ENCODE peak calls at places on chromosomes 3 and 15, in five cellular contexts. Y is tibial artery, X is EL, R is kidney glomerular epithelial cell, K is fibroblast of gingiva. E is an unnamed sample.

GRCh38 chr15:69400850-69401249 is 13.3 kb upstream of the KIF23 start:
- DNase-seq in K (no peak), X (no peak), Y (no peak), R (no peak), E (no peak)

GRCh38 chr3:48372377-48372770 is 355 bp downstream of the FBXW12 start:
- DNase-seq in Y (no peak), K (no peak), X (no peak), R (no peak), E (no peak)

GRCh38 chr3:106814231-106814630 is 563.0 kb upstream of the CCDC54 start:
- DNase-seq in Y (no peak), X (peak), R (no peak), K (peak), E (no peak)

GRCh38 chr3:128621234-128621633 is 29.4 kb downstream of the RPN1 start:
- DNase-seq in X (no peak), R (no peak), Y (no peak), K (no peak), E (no peak)

GRCh38 chr15:85926834-85927233 is 132.1 kb upstream of the KLHL25 start:
- DNase-seq in R (no peak), X (no peak), K (no peak), Y (no peak), E (no peak)

GRCh38 chr15:26967719-26968269 is 3.2 kb upstream of the GABRG3 start:
- DNase-seq in X (no peak), K (no peak), R (no peak), Y (no peak), E (no peak)

GRCh38 chr3:124584552-124585391 is 145.5 kb upstream of the UMPS start:
- DNase-seq in Y (peak), K (no peak), X (peak), R (peak), E (peak)

GRCh38 chr3:171347017-171347979 is 112.9 kb downstream of the TNIK start:
- DNase-seq in R (peak), K (no peak), X (peak), Y (no peak), E (no peak)

GRCh38 chr3:54830658-54831057 is 97.2 kb downstream of the LRTM1 start:
- DNase-seq in Y (no peak), X (peak), R (peak), K (no peak), E (peak)

GRCh38 chr15:33964665-33965040 is 3.6 kb upstream of the CHRM5 start:
- DNase-seq in X (peak), Y (no peak), R (no peak), K (no peak), E (no peak)

GRCh38 chr3:133572158-133573053 is 1.1 kb upstream of the CDV3 start:
- DNase-seq in X (peak), R (no peak), Y (no peak), K (peak), E (peak)

GRCh38 chr3:117407317-117407716 is 697.7 kb downstream of the TUSC7 start:
- DNase-seq in K (no peak), Y (no peak), X (peak), R (no peak), E (peak)

GRCh38 chr15:66841953-66842681 is 140.1 kb downstream of the SMAD6 start:
- DNase-seq in K (peak), Y (peak), X (peak), R (peak), E (peak)

GRCh38 chr3:46576899-46577298 is 10.8 kb upstream of the LRRC2 start:
- DNase-seq in R (no peak), K (no peak), X (no peak), Y (no peak), E (no peak)

GRCh38 chr3:5116568-5116967 is 5.5 kb upstream of the ARL8B start:
- DNase-seq in R (no peak), K (no peak), Y (no peak), X (no peak), E (no peak)

GRCh38 chr3:116322761-116323160 is 122.5 kb downstream of the LSAMP start:
- DNase-seq in X (no peak), Y (no peak), R (no peak), K (no peak), E (no peak)

GRCh38 chr3:183082355-183082915 is 16.9 kb downstream of the MCCC1 start:
- DNase-seq in X (no peak), R (no peak), Y (no peak), K (no peak), E (no peak)

GRCh38 chr3:73432021-73432722 is 192.6 kb downstream of the PDZRN3 start:
- DNase-seq in K (peak), R (no peak), Y (no peak), X (peak), E (peak)

GRCh38 chr15:85742186-85742751 is 52.5 kb downstream of the KLHL25 start:
- DNase-seq in X (no peak), R (no peak), Y (no peak), K (peak), E (no peak)

GRCh38 chr3:157753753-157754152 is 250.5 kb upstream of the VEPH1 start:
- DNase-seq in K (no peak), R (no peak), Y (no peak), X (no peak), E (no peak)

GRCh38 chr15:101501703-101502373 is 12.3 kb upstream of the PCSK6 start:
- DNase-seq in K (no peak), X (peak), Y (no peak), R (no peak), E (peak)

GRCh38 chr3:197555281-197556261 is at the start of gene BDH1:
- DNase-seq in X (peak), K (no peak), Y (no peak), R (no peak), E (peak)

GRCh38 chr3:148023994-148024393 is 614.8 kb downstream of the ZIC1 start:
- DNase-seq in K (peak), R (no peak), Y (no peak), X (peak), E (no peak)

GRCh38 chr15:37014566-37014965 is 85.8 kb downstream of the MEIS2 start:
- DNase-seq in X (no peak), K (no peak), Y (no peak), R (no peak), E (no peak)

GRCh38 chr3:173399001-173399400 is 1.5 kb downstream of the NLGN1 start:
- DNase-seq in R (peak), X (no peak), Y (no peak), K (no peak), E (peak)

GRCh38 chr15:98745650-98746374 is 97.5 kb downstream of the IGF1R start:
- DNase-seq in R (no peak), X (peak), K (no peak), Y (no peak), E (no peak)

GRCh38 chr15:41713047-41713446 is 52.8 kb downstream of the MGA start:
- DNase-seq in K (no peak), R (no peak), X (no peak), Y (no peak), E (no peak)

GRCh38 chr15:33742807-33743206 is 225.5 kb upstream of the CHRM5 start:
- DNase-seq in X (peak), K (no peak), Y (no peak), R (no peak), E (peak)

GRCh38 chr3:158709666-158710083 is 22.6 kb downstream of the RARRES1 start:
- DNase-seq in R (peak), K (peak), Y (no peak), X (peak), E (peak)

GRCh38 chr3:106746286-106746685 is 631.0 kb upstream of the CCDC54 start:
- DNase-seq in R (no peak), Y (no peak), K (no peak), X (no peak), E (no peak)

GRCh38 chr15:60328852-60329443 is 68.8 kb downstream of the ANXA2 start:
- DNase-seq in K (no peak), R (peak), X (peak), Y (no peak), E (peak)

GRCh38 chr3:164879201-164879600 is 199.1 kb downstream of the SI start:
- DNase-seq in Y (no peak), K (no peak), X (no peak), R (no peak), E (no peak)

GRCh38 chr3:129519896-129520440 is 8.5 kb upstream of the RHO start:
- DNase-seq in X (no peak), R (no peak), Y (no peak), K (no peak), E (no peak)

GRCh38 chr15:81516461-81516860 is 142.4 kb upstream of the TMC3 start:
- DNase-seq in R (no peak), X (peak), Y (no peak), K (no peak), E (no peak)

GRCh38 chr3:24017305-24017704 is 72.2 kb downstream of the NR1D2 start:
- DNase-seq in R (no peak), Y (no peak), K (no peak), X (no peak), E (no peak)

GRCh38 chr3:106566277-106566676 is 697.5 kb upstream of the CBLB start:
- DNase-seq in X (no peak), R (no peak), K (no peak), Y (no peak), E (peak)

GRCh38 chr3:50304601-50305000 is 1.2 kb upstream of the HYAL1 start:
- DNase-seq in R (no peak), Y (no peak), X (no peak), K (no peak), E (no peak)

GRCh38 chr3:10753964-10754363 is 62.1 kb upstream of the SLC6A11 start:
- DNase-seq in K (no peak), Y (no peak), R (peak), X (peak), E (peak)